ENCODE peak calls at places on chromosomes 3 and 15, in eight cellular contexts. Z is fibroblast of pulmonary artery, L is foreskin fibroblast, C is lung, K is fibroblast of mammary gland, Q is heart left ventricle, R is BE2C, X is IMR-90. D is an unnamed sample.
A peak's percentile ranks its signal among the peaks of the same experiment; 100 is the strongest.

GRCh38 chr3:27319304-27319703 is 49.9 kb downstream of the NEK10 start:
- DNase-seq in Q (no peak), L (no peak), X (no peak), C (no peak), Z (no peak), K (no peak), R (no peak), D (no peak)

GRCh38 chr3:194832346-194833104 is 146.8 kb downstream of the FAM43A start:
- DNase-seq in R (no peak), L (no peak), Z (peak; percentile 16), Q (no peak), X (no peak), K (peak; percentile 30), C (no peak), D (no peak)

GRCh38 chr15:39213385-39213840 is 367.5 kb upstream of the THBS1 start:
- DNase-seq in Z (peak; percentile 96), Q (peak; percentile 55), C (peak; percentile 71), R (no peak), X (peak; percentile 99), K (peak; percentile 86), L (peak; percentile 66), D (peak; percentile 95)

GRCh38 chr3:64674591-64675076 is 13.2 kb downstream of the ADAMTS9 start:
- DNase-seq in Q (no peak), R (peak; percentile 74), C (no peak), X (no peak), K (no peak), Z (no peak), L (no peak), D (peak; percentile 85)

GRCh38 chr3:191919627-191920026 is 458.7 kb downstream of the PYDC2 start:
- DNase-seq in C (no peak), X (no peak), Q (no peak), Z (no peak), K (no peak), R (no peak), L (no peak), D (no peak)

GRCh38 chr3:155131104-155131503 is 51.0 kb downstream of the MME start:
- DNase-seq in C (no peak), K (peak; percentile 78), R (no peak), Q (no peak), X (peak; percentile 92), L (peak; percentile 32), Z (peak; percentile 73), D (peak; percentile 27)

GRCh38 chr3:187242435-187242834 is 45.1 kb downstream of the RTP1 start:
- DNase-seq in Z (no peak), R (no peak), L (peak; percentile 32), Q (no peak), X (peak; percentile 33), K (no peak), C (no peak), D (no peak)

GRCh38 chr15:82999905-83000671 is 11.4 kb downstream of the C15orf40 start:
- DNase-seq in R (peak; percentile 28), X (peak; percentile 69), Q (no peak), C (no peak), K (peak; percentile 75), L (peak; percentile 40), Z (peak; percentile 74), D (peak; percentile 70)

GRCh38 chr3:123633530-123633929 is 48.7 kb upstream of the HACD2 start:
- DNase-seq in K (peak; percentile 76), R (no peak), C (no peak), L (no peak), Z (peak; percentile 45), Q (no peak), X (no peak), D (peak; percentile 74)

GRCh38 chr3:184549793-184550585 is 11.6 kb upstream of the EPHB3 start:
- DNase-seq in C (no peak), Q (no peak), X (no peak), Z (no peak), R (no peak), K (no peak), L (no peak), D (no peak)

GRCh38 chr3:51675201-51675611 is 4.2 kb downstream of the TEX264 start:
- DNase-seq in R (no peak), K (peak; percentile 50), Z (peak; percentile 36), C (no peak), Q (no peak), L (peak; percentile 57), X (peak; percentile 60), D (peak; percentile 65)

GRCh38 chr3:193821272-193821671 is 228.3 kb downstream of the OPA1 start:
- DNase-seq in Q (no peak), R (no peak), Z (no peak), C (no peak), X (no peak), L (no peak), K (no peak), D (no peak)

GRCh38 chr3:50231581-50231980 is 4.4 kb upstream of the GNAI2 start:
- DNase-seq in R (no peak), C (no peak), K (no peak), Q (no peak), X (no peak), Z (no peak), L (no peak), D (no peak)

GRCh38 chr3:39727415-39727814 is 82.0 kb upstream of the MYRIP start:
- DNase-seq in C (no peak), Q (no peak), L (no peak), X (no peak), Z (no peak), R (no peak), K (peak; percentile 15), D (no peak)

GRCh38 chr15:40936709-40937666 is 7.8 kb downstream of the DLL4 start:
- DNase-seq in R (no peak), K (peak; percentile 66), C (no peak), Z (peak; percentile 24), L (peak; percentile 64), Q (no peak), X (peak; percentile 74), D (no peak)

GRCh38 chr15:88628018-88628673 is 7.0 kb downstream of the AEN start:
- DNase-seq in X (no peak), Z (no peak), K (no peak), C (no peak), R (no peak), L (no peak), Q (no peak), D (no peak)

GRCh38 chr3:86958534-86958933 is 32.4 kb downstream of the VGLL3 start:
- DNase-seq in Z (peak; percentile 68), L (peak; percentile 89), Q (no peak), C (no peak), K (peak; percentile 75), X (peak; percentile 89), R (no peak), D (peak; percentile 97)

GRCh38 chr15:58650102-58650501 is 99.4 kb downstream of the ADAM10 start:
- DNase-seq in K (no peak), Z (no peak), L (no peak), Q (no peak), R (no peak), X (no peak), C (no peak), D (no peak)

GRCh38 chr3:186979837-186980236 is 49.5 kb downstream of the ST6GAL1 start:
- DNase-seq in C (no peak), Q (no peak), Z (no peak), K (no peak), L (no peak), R (no peak), X (no peak), D (no peak)

GRCh38 chr3:19487386-19487785 is 339.1 kb downstream of the KCNH8 start:
- DNase-seq in R (no peak), Z (no peak), C (no peak), Q (no peak), K (no peak), X (no peak), L (no peak), D (no peak)

GRCh38 chr3:98540346-98540745 is 8.6 kb downstream of the GPR15 start:
- DNase-seq in L (no peak), Z (no peak), X (no peak), C (no peak), R (no peak), Q (no peak), K (no peak), D (no peak)

GRCh38 chr15:43150171-43150929 is 17.0 kb downstream of the TMEM62 start:
- DNase-seq in R (no peak), Q (no peak), X (peak; percentile 98), K (peak; percentile 99), L (peak; percentile 99), C (no peak), Z (peak; percentile 82), D (peak; percentile 97)

GRCh38 chr3:12948371-12948770 is 107.0 kb upstream of the RPL32 start:
- DNase-seq in K (peak; percentile 62), L (peak; percentile 76), Z (no peak), Q (no peak), X (peak; percentile 34), C (no peak), R (no peak), D (peak; percentile 78)

GRCh38 chr3:12875857-12876451 is 34.6 kb upstream of the RPL32 start:
- DNase-seq in X (no peak), Z (no peak), C (no peak), Q (peak; percentile 71), K (peak; percentile 10), L (no peak), R (peak; percentile 84), D (no peak)

GRCh38 chr15:98480858-98481257 is 167.5 kb upstream of the IGF1R start:
- DNase-seq in Q (no peak), X (no peak), L (no peak), C (no peak), K (no peak), Z (no peak), R (no peak), D (no peak)

GRCh38 chr15:64767203-64767602 is 8.2 kb downstream of the RBPMS2 start:
- DNase-seq in L (no peak), X (no peak), R (no peak), Q (no peak), C (no peak), Z (no peak), K (no peak), D (no peak)
- TF ChIP-seq CTCF in L (no peak), X (no peak), R (peak; percentile 27), Q (no peak), C (no peak), Z (no peak), K (no peak), D (no peak)

GRCh38 chr3:42639192-42639591 is 14.3 kb upstream of the ZBTB47 start:
- DNase-seq in C (no peak), X (no peak), R (no peak), Q (no peak), K (no peak), L (no peak), Z (no peak), D (no peak)
- H3K4me3 ChIP-seq in C (no peak overlapping the region), X (no peak overlapping the region), R (no peak overlapping the region), Q (no peak overlapping the region), K (no peak overlapping the region), L (no peak overlapping the region), Z (no peak overlapping the region), D (no peak overlapping the region)

DNA sequence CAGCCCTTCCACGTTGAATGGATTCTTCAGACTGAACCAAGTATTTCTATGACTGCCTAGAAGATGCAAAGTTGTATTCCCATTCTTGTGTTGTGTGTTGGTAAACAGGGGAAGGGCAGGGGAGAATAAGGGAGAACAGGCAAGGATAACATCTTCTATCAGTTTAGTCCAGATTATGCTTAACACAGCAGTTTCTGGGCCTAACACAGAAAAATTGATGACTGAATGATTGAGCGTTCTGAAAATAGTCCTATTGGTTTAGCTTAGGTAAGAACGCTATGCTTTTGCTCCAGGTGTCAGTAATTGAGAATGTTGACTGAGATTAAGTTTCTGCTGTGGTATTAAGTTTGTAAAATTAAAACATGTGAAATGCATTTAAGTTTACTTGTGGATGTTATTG is 8.6 kb downstream of the FOXB1 start:
- DNase-seq in Q (no peak), R (no peak), X (no peak), Z (no peak), K (no peak), L (no peak), C (no peak), D (no peak)
- TF ChIP-seq CTCF in Q (no peak), R (no peak), X (no peak), Z (no peak), K (no peak), L (no peak), C (no peak), D (no peak)

GRCh38 chr3:141383555-141384129 is 15.3 kb downstream of the ZBTB38 start:
- DNase-seq in Q (no peak), C (no peak), K (peak; percentile 66), R (no peak), X (peak; percentile 67), Z (no peak), L (no peak), D (peak; percentile 62)
- H3K4me3 ChIP-seq in Q (no peak overlapping the region), C (no peak overlapping the region), K (no peak overlapping the region), R (peak overlapping the region; percentile 65), X (peak overlapping the region; percentile 44), Z (no peak overlapping the region), L (peak overlapping the region; percentile 79), D (peak overlapping the region; percentile 48)